ENCODE peak calls at places on chromosomes 1 and 21, in five cellular contexts. L, F, W, V and I are unnamed samples.

GRCh38 chr1:162910161-162910560 is 49.2 kb upstream of the CCDC190 start:
- DNase-seq in L (no peak), F (no peak), W (no peak), V (no peak), I (no peak)

GRCh38 chr1:182227864-182228547 is 163.6 kb downstream of the GLUL start:
- DNase-seq in L (no peak), F (no peak), W (no peak), V (no peak), I (no peak)

GRCh38 chr1:36411674-36412648 is 14.3 kb upstream of the LSM10 start:
- DNase-seq in L (no peak), F (no peak), W (no peak), V (peak), I (peak)

GRCh38 chr21:31107151-31107785 is 69.0 kb upstream of the KRTAP19-8 start:
- DNase-seq in L (no peak), F (no peak), W (no peak), V (no peak), I (no peak)

GRCh38 chr1:54371038-54371935 is 34.9 kb downstream of the SSBP3 start:
- DNase-seq in L (peak), F (no peak), W (no peak), V (no peak), I (no peak)

GRCh38 chr1:244576259-244576892 is 76.5 kb upstream of the DESI2 start:
- DNase-seq in L (no peak), F (no peak), W (no peak), V (no peak), I (no peak)

GRCh38 chr1:214445201-214445600 is 106.2 kb downstream of the PTPN14 start:
- DNase-seq in L (no peak), F (no peak), W (no peak), V (no peak), I (no peak)

GRCh38 chr21:27590271-27590670 is 623.4 kb upstream of the ADAMTS5 start:
- DNase-seq in L (no peak), F (peak), W (no peak), V (no peak), I (peak)

GRCh38 chr1:8510041-8510823 is 192.3 kb downstream of the SLC45A1 start:
- DNase-seq in L (no peak), F (no peak), W (no peak), V (no peak), I (peak)

GRCh38 chr1:43582162-43582566 is 51.5 kb downstream of the PTPRF start:
- DNase-seq in L (peak), F (no peak), W (no peak), V (peak), I (peak)

GRCh38 chr1:156407344-156407743 is 38.3 kb downstream of the RHBG start:
- DNase-seq in L (no peak), F (no peak), W (no peak), V (peak), I (no peak)

GRCh38 chr1:9397984-9398526 is 105.4 kb downstream of the SPSB1 start:
- DNase-seq in L (no peak), F (no peak), W (no peak), V (no peak), I (peak)

GRCh38 chr1:205837380-205837970 is 12.5 kb downstream of the PM20D1 start:
- DNase-seq in L (no peak), F (no peak), W (no peak), V (no peak), I (no peak)

GRCh38 chr1:7250176-7250575 is 464.9 kb downstream of the CAMTA1 start:
- DNase-seq in L (peak), F (no peak), W (no peak), V (no peak), I (no peak)

GRCh38 chr1:235910357-235911299 is 43.9 kb upstream of the LYST start:
- DNase-seq in L (peak), F (no peak), W (no peak), V (peak), I (peak)

GRCh38 chr1:6271001-6271400 is 10.1 kb upstream of the GPR153 start:
- DNase-seq in L (no peak), F (no peak), W (no peak), V (no peak), I (no peak)

GRCh38 chr21:34012640-34013039 is 60.7 kb upstream of the MRPS6 start:
- DNase-seq in L (no peak), F (no peak), W (no peak), V (no peak), I (no peak)

GRCh38 chr1:100265562-100265930 is 470 bp upstream of the RTCA start:
- DNase-seq in L (no peak), F (no peak), W (no peak), V (no peak), I (peak)

GRCh38 chr1:160519542-160520435 is 3.3 kb downstream of the SLAMF6 start:
- DNase-seq in L (no peak), F (no peak), W (no peak), V (no peak), I (no peak)

GRCh38 chr1:38027201-38028104 is 14.9 kb downstream of the UTP11 start:
- DNase-seq in L (peak), F (no peak), W (no peak), V (no peak), I (no peak)

GRCh38 chr1:184806296-184806721 is 51.7 kb upstream of the EDEM3 start:
- DNase-seq in L (no peak), F (no peak), W (no peak), V (no peak), I (no peak)

GRCh38 chr1:214102907-214103306 is 115.1 kb downstream of the PROX1 start:
- DNase-seq in L (peak), F (no peak), W (no peak), V (no peak), I (peak)

GRCh38 chr1:202122639-202123335 is at the start of gene GPR37L1:
- DNase-seq in L (peak), F (no peak), W (no peak), V (peak), I (peak)

GRCh38 chr1:186839077-186839400 is 10.3 kb downstream of the PLA2G4A start:
- DNase-seq in L (no peak), F (no peak), W (no peak), V (no peak), I (no peak)

GRCh38 chr1:156119503-156120209 is 5.1 kb downstream of the LMNA start:
- DNase-seq in L (peak), F (no peak), W (no peak), V (peak), I (peak)

GRCh38 chr1:232524056-232524455 is 105.9 kb downstream of the SIPA1L2 start:
- DNase-seq in L (no peak), F (no peak), W (no peak), V (no peak), I (peak)

GRCh38 chr1:15428815-15429435 is 9.3 kb upstream of the CTRC start:
- DNase-seq in L (no peak), F (no peak), W (no peak), V (no peak), I (no peak)

GRCh38 chr21:44989538-44989888 is 49.7 kb downstream of the SLX9 start:
- DNase-seq in L (no peak), F (no peak), W (no peak), V (peak), I (peak)

GRCh38 chr1:221035680-221036153 is 156.5 kb downstream of the HLX start:
- DNase-seq in L (no peak), F (peak), W (no peak), V (peak), I (peak)

GRCh38 chr1:113396585-113396984 is 6.3 kb downstream of the MAGI3 start:
- DNase-seq in L (no peak), F (no peak), W (no peak), V (no peak), I (peak)

GRCh38 chr1:54220004-54220811 is 20.2 kb downstream of the MRPL37 start:
- DNase-seq in L (peak), F (peak), W (no peak), V (no peak), I (peak)

GRCh38 chr1:167676205-167676915 is 45.4 kb upstream of the MPZL1 start:
- DNase-seq in L (no peak), F (no peak), W (no peak), V (no peak), I (no peak)
- H3K4me3 ChIP-seq in L (no peak), F (no peak), W (no peak), V (no peak), I (no peak)

DNA sequence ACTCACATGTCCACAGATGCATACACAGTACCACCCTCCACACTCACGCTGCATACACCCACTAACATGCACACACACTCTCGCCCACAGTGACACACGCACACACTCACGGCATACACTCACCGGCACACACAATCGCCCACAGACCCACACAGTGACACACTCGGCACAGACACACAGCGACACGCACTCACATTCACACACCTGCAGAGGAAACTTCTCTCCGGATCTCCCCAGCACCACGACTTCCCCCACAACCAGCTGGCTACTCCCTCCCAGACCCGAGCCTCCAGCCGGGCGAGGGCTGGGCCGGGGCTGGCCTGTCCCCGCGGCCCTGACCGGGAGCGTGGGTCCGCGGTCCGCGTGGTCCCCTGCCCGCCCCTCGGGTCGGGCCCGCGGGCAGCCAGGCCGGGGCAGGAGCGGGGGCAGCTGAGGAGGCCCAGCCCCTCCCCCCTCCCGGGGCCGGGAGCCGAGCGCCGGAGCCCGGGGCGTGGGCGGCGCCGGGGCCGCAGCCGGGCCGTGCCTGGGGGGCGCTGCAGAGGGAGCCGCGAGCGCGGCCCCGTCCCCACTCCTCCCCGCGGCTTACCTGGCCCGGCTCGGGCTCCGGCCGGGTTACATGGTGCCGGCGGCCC is 469 bp downstream of the DLGAP3 start:
- DNase-seq in L (no peak), F (no peak), W (no peak), V (no peak), I (no peak)
- TF ChIP-seq CTCF in L (no peak), F (no peak), W (no peak), V (no peak), I (no peak)

GRCh38 chr1:50419192-50419906 is 3.9 kb downstream of the DMRTA2 start:
- DNase-seq in L (no peak), F (no peak), W (no peak), V (peak), I (no peak)

GRCh38 chr1:50419907-50420248 is 3.4 kb downstream of the DMRTA2 start:
- DNase-seq in L (no peak), F (no peak), W (no peak), V (no peak), I (no peak)

GRCh38 chr1:50417946-50418599 is 5.2 kb downstream of the DMRTA2 start:
- DNase-seq in L (no peak), F (no peak), W (no peak), V (no peak), I (no peak)

GRCh38 chr1:50417487-50417886 is 5.8 kb downstream of the DMRTA2 start:
- DNase-seq in L (no peak), F (no peak), W (no peak), V (no peak), I (no peak)

GRCh38 chr1:50418600-50419109 is 4.6 kb downstream of the DMRTA2 start:
- DNase-seq in L (no peak), F (no peak), W (no peak), V (peak), I (no peak)
- H3K4me3 ChIP-seq in L (no peak), F (no peak), W (no peak), V (peak), I (no peak)

DNA sequence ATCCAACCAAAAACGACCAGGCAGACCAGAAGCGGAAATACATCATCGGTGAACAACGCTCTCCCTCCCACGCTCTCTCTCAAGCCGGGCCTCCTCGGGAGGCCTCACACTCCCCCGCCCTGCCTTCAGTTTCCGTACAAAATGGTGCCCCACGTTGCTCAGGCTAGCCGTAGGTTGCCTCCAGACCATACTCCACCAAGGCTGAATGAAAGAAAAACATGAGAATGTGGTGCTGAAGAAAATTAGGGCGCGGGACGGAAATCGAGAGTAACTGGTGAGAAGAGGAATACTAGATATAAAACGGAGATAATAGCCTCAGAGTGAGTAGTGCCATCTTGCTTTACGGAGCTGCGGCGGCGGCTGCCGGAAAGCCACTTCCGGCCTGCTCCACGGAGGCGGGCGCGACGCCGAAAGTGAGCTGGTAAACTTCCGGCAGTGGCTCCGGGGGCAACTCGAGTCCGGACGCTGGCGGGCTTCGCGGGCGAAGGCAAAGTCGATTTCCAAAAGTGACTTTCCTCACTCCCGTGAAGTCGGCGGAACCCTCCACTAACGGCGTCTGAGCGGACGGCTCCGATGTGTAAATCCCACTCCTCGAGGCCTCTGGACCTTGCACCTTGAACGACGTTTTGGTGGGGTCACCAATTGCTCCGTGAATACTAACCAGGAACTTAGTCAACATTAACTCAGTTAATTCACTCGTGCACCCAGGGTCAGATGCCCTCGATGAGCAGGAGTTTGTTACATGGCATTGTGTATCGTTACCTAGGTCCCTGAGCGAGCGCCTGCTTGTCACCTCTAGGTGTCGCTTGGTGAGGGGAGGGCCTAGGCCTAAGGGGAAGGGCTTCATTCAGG is at the start of gene SH3BP5L:
- DNase-seq in L (peak), F (peak), W (peak), V (peak), I (peak)
- TF ChIP-seq CTCF in L (peak), F (peak), W (peak), V (peak), I (peak)

GRCh38 chr1:82565146-82565545 is 764.4 kb downstream of the ADGRL2 start:
- DNase-seq in L (peak), F (no peak), W (no peak), V (no peak), I (peak)
- H3K4me3 ChIP-seq in L (no peak), F (no peak), W (no peak), V (no peak), I (no peak)

GRCh38 chr1:31954607-31955283 is 16.6 kb upstream of the PTP4A2 start:
- DNase-seq in L (peak), F (peak), W (no peak), V (no peak), I (peak)

GRCh38 chr1:31959521-31959920 is 21.4 kb upstream of the PTP4A2 start:
- DNase-seq in L (no peak), F (no peak), W (no peak), V (no peak), I (no peak)

GRCh38 chr1:31957701-31958674 is 19.8 kb upstream of the PTP4A2 start:
- DNase-seq in L (no peak), F (peak), W (no peak), V (no peak), I (no peak)

GRCh38 chr1:31952825-31953220 is 14.7 kb upstream of the PTP4A2 start:
- DNase-seq in L (no peak), F (no peak), W (no peak), V (no peak), I (no peak)

DNA sequence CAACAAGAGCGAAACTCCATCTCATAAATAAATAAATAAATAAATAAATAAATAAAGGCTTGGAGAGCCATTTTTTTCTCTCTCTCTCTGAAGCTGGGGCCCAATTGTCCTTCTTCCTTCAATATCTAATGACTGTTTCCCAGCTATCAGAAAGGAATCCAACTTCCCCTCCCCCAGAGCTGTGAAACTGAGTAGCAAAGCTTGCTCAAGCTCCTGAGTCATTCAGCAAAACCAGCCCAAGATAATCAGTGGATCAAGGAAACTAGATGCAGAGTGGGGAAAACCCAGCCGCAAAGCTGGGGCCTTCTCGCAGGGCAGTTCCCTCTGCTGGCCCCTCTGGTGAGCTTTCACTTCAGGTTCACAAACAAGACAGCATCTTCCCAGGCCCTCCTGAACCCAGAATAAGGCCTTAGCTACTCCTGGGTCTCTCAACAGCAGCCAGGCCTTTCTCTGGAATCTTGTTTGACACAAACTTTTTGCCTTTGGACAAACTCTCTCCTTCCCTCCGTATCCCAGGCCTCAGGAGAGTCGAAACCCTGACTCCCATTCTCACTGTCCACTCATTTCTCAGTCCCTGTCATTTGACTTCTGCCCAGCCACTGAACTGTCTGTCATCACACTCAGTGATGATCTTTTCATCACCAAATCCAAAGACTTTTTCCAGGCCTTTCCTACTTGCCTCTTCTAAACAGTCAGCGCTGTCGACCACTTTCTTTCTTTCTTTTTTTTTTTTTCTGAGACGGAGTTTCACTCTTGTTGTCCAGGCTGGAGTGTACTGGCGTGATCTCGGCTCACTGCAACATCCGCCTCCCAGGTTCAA is 18.0 kb upstream of the PTP4A2 start:
- DNase-seq in L (peak), F (peak), W (peak), V (peak), I (peak)
- TF ChIP-seq CTCF in L (peak), F (no peak), W (peak), V (no peak), I (peak)